ENCODE peak calls at places on chromosomes 4 and X, in four cellular contexts. U is HepG2, D is K562, J is GM12878. G is an unnamed sample.

GRCh38 chrX:11499076-11500044 is 166.4 kb downstream of the ARHGAP6 start:
- DNase-seq in U (no peak), J (no peak), D (no peak), G (no peak)

GRCh38 chr4:163113921-163114703 is 52.6 kb downstream of the NAF1 start:
- DNase-seq in U (no peak), J (no peak), D (no peak), G (no peak)

GRCh38 chr4:19776021-19776459 is 475.7 kb upstream of the SLIT2 start:
- DNase-seq in D (no peak), U (no peak), J (no peak), G (peak; percentile 19)

GRCh38 chrX:46793386-46794143 is 34.6 kb upstream of the SLC9A7 start:
- DNase-seq in D (no peak), U (peak; percentile 20), J (no peak), G (no peak)

GRCh38 chr4:100738388-100739165 is 220.8 kb upstream of the EMCN start:
- DNase-seq in U (no peak), J (no peak), D (no peak), G (peak; percentile 85)

GRCh38 chrX:118254611-118255010 is 91.3 kb upstream of the WDR44 start:
- DNase-seq in J (peak; percentile 23), D (peak; percentile 57), U (peak; percentile 7), G (peak; percentile 25)

GRCh38 chr4:144578681-144579080 is 67.3 kb upstream of the HHIP start:
- DNase-seq in U (no peak), J (no peak), D (no peak), G (no peak)

GRCh38 chr4:41111796-41112195 is 102.5 kb downstream of the APBB2 start:
- DNase-seq in J (no peak), D (no peak), U (no peak), G (no peak)

GRCh38 chr4:89213382-89213701 is 94.3 kb downstream of the GPRIN3 start:
- DNase-seq in D (no peak), U (no peak), J (no peak), G (no peak)

GRCh38 chr4:16205298-16206164 is 20.7 kb downstream of the TAPT1 start:
- DNase-seq in D (peak; percentile 28), J (no peak), U (peak; percentile 31), G (peak; percentile 6)

GRCh38 chr4:58144721-58145120 is 1034.5 kb upstream of the IGFBP7 start:
- DNase-seq in J (no peak), U (no peak), D (no peak), G (no peak)

GRCh38 chrX:19373034-19373891 is 29.5 kb downstream of the PDHA1 start:
- DNase-seq in U (no peak), J (no peak), D (no peak), G (no peak)

GRCh38 chr4:82989567-82990429 is 20.8 kb downstream of the LIN54 start:
- DNase-seq in U (peak; percentile 27), D (no peak), J (peak; percentile 41), G (no peak)

GRCh38 chr4:1987296-1987695 is 21.5 kb downstream of the NELFA start:
- DNase-seq in D (no peak), J (no peak), U (no peak), G (no peak)

GRCh38 chr4:184575306-184575705 is 73.9 kb downstream of the CASP3 start:
- DNase-seq in U (no peak), J (no peak), D (no peak), G (no peak)

GRCh38 chr4:182141046-182141445 is 102.2 kb upstream of the TENM3 start:
- DNase-seq in J (no peak), U (no peak), D (no peak), G (no peak)

GRCh38 chrX:153226344-153227190 is 47.5 kb downstream of the MAGEA1 start:
- DNase-seq in J (no peak), D (peak; percentile 96), U (no peak), G (peak; percentile 43)

GRCh38 chr4:3673716-3674478 is 92.3 kb upstream of the ADRA2C start:
- DNase-seq in D (no peak), U (no peak), J (no peak), G (no peak)
- TF ChIP-seq POLR2AphosphoS2 in D (no peak), U (no peak), J (no peak), G (no peak)

GRCh38 chr4:8329859-8330761 is 60.6 kb downstream of the HTRA3 start:
- DNase-seq in J (no peak), D (no peak), U (no peak), G (no peak)
- TF ChIP-seq POLR2AphosphoS2 in J (no peak), D (no peak), U (no peak), G (no peak)

GRCh38 chr4:165440415-165440882 is 61.6 kb downstream of the CPE start:
- DNase-seq in U (peak; percentile 23), D (no peak), J (no peak), G (peak; percentile 4)
- TF ChIP-seq POLR2AphosphoS2 in U (no peak), D (no peak), J (no peak), G (no peak)

GRCh38 chr4:127251423-127251822 is 381.3 kb upstream of the INTU start:
- DNase-seq in U (no peak), J (no peak), D (no peak), G (no peak)
- TF ChIP-seq POLR2AphosphoS2 in U (no peak), J (no peak), D (no peak), G (no peak)

DNA sequence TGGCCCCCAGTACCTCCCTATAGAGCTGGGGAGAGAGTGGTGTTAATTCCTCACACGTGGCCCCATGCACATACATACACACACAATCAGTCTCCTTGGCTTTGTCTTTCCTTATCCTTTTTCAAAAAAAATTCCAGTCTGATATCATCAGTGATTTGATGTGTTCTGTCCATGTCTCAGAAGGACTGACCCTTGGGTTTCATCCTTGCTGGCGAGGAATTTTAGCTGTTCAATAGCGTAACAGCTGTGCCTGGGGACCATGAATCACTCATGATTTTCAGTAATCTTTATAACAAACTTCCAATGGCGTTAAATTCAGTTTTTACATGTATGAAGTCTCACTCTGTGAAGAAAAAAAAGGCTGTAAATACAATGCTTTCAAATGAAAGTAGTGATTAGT is 204.6 kb downstream of the RBMX2 start:
- DNase-seq in D (no peak), J (no peak), U (no peak), G (no peak)
- TF ChIP-seq POLR2AphosphoS2 in D (no peak), J (no peak), U (no peak), G (no peak)

GRCh38 chr4:34181311-34181808 is 2063.0 kb downstream of the ARAP2 start:
- DNase-seq in U (no peak), J (no peak), D (no peak), G (peak; percentile 90)
- TF ChIP-seq POLR2AphosphoS2 in U (no peak), J (no peak), D (no peak), G (no peak)

GRCh38 chr4:73414936-73415271 is 10.8 kb downstream of the ALB start:
- DNase-seq in D (no peak), U (no peak), J (no peak), G (no peak)
- TF ChIP-seq POLR2AphosphoS2 in D (no peak), U (no peak), J (no peak), G (no peak)

GRCh38 chrX:135528756-135529155 is 8.3 kb downstream of the INTS6L start:
- DNase-seq in D (no peak), J (no peak), U (no peak), G (no peak)

GRCh38 chrX:135531813-135532212 is 11.4 kb downstream of the INTS6L start:
- DNase-seq in J (no peak), U (no peak), D (peak; percentile 38), G (no peak)

GRCh38 chrX:135522878-135523693 is 2.6 kb downstream of the INTS6L start:
- DNase-seq in J (no peak), D (no peak), U (no peak), G (no peak)

GRCh38 chrX:135530097-135530496 is 9.6 kb downstream of the INTS6L start:
- DNase-seq in D (no peak), U (no peak), J (no peak), G (no peak)

DNA sequence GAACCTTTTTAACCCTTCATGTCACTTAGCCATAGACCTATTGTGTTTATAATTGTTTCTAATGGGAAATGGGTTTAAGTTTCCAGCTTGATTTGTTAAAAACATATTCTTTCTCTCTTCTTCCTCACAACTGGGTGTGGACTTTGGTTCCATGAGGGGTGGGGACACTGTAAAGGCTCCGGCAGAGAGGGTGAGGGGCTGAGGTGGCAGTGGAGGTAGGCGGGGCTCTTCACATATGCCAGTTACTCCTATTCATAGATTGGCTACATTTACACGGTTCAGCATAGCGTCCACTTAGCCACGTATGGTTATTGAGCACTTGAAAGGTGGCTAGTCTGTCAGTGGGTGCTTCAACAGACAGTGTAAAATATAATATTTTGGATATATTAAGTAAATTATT is 7.8 kb downstream of the INTS6L start:
- DNase-seq in U (no peak), D (no peak), J (no peak), G (no peak)
- TF ChIP-seq POLR2AphosphoS2 in U (no peak), D (no peak), J (no peak), G (no peak)

DNA sequence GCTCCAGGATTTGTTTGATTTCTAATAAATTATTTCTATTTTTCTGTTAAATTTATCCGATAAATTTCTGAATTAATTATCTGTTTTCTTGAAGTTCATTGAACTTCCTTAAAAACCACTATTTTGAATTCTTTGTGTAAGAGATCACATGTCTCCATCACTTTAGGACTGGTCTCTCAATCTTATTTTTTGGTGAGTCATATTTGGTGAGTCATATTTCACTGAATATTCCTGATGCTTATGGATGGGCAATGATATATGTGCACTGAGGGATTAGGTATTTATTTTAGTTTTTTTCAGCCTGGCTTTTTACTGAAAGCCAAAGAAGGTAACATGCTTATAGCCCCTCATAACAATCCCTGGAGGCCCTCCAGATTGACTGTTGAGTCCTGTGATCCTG is 48.5 kb upstream of the IL15 start:
- DNase-seq in J (no peak), U (no peak), D (no peak), G (no peak)
- TF ChIP-seq POLR2AphosphoS2 in J (no peak), U (no peak), D (no peak), G (no peak)

GRCh38 chr4:45316257-45316656 is 589.9 kb upstream of the GNPDA2 start:
- DNase-seq in J (no peak), D (no peak), U (no peak), G (no peak)
- TF ChIP-seq POLR2AphosphoS2 in J (no peak), D (no peak), U (no peak), G (no peak)